ENCODE peak calls at places on chromosomes 4 and X, in four cellular contexts. One of them, this sample, is unnamed.

GRCh38 chrX:18172970-18173369 is 47.7 kb downstream of the BEND2 start:
- DNase-seq in left lobe of liver: no peak
- DNase-seq in foreskin fibroblast: no peak
- DNase-seq in coronary artery: no peak
- DNase-seq in this sample: no peak

GRCh38 chr4:138892483-138893386 is 122.8 kb upstream of the NOCT start:
- DNase-seq in left lobe of liver: no peak
- DNase-seq in coronary artery: no peak
- DNase-seq in foreskin fibroblast: peak; percentile 23
- DNase-seq in this sample: peak; percentile 64

GRCh38 chr4:88008133-88008621 is 742 bp downstream of the PKD2 start:
- DNase-seq in coronary artery: peak; percentile 79
- DNase-seq in foreskin fibroblast: peak; percentile 77
- DNase-seq in left lobe of liver: peak; percentile 49
- DNase-seq in this sample: peak; percentile 78

GRCh38 chr4:183821090-183821853 is 83.8 kb upstream of the STOX2 start:
- DNase-seq in coronary artery: no peak
- DNase-seq in foreskin fibroblast: no peak
- DNase-seq in left lobe of liver: no peak
- DNase-seq in this sample: no peak

GRCh38 chr4:184420881-184421416 is 53.4 kb downstream of the IRF2 start:
- DNase-seq in left lobe of liver: no peak
- DNase-seq in foreskin fibroblast: no peak
- DNase-seq in coronary artery: no peak
- DNase-seq in this sample: no peak

GRCh38 chr4:53499791-53500190 is 91.5 kb downstream of the LNX1 start:
- DNase-seq in coronary artery: no peak
- DNase-seq in left lobe of liver: no peak
- DNase-seq in foreskin fibroblast: no peak
- DNase-seq in this sample: no peak

GRCh38 chr4:112172180-112172579 is 26.9 kb downstream of the FAM241A start:
- DNase-seq in foreskin fibroblast: no peak
- DNase-seq in left lobe of liver: no peak
- DNase-seq in coronary artery: no peak
- DNase-seq in this sample: no peak

GRCh38 chrX:103552236-103552635 is 32.9 kb upstream of the RAB40A start:
- DNase-seq in foreskin fibroblast: no peak
- DNase-seq in left lobe of liver: no peak
- DNase-seq in coronary artery: no peak
- DNase-seq in this sample: peak; percentile 40

GRCh38 chrX:17719651-17720050 is 17.6 kb upstream of the SCML1 start:
- DNase-seq in left lobe of liver: no peak
- DNase-seq in coronary artery: no peak
- DNase-seq in foreskin fibroblast: no peak
- DNase-seq in this sample: no peak

GRCh38 chr4:17578482-17578891 is 1.5 kb downstream of the LAP3 start:
- DNase-seq in foreskin fibroblast: peak; percentile 18
- DNase-seq in left lobe of liver: no peak
- DNase-seq in coronary artery: no peak
- DNase-seq in this sample: peak; percentile 28

GRCh38 chr4:104641427-104641826 is 146.7 kb upstream of the CXXC4 start:
- DNase-seq in left lobe of liver: no peak
- DNase-seq in foreskin fibroblast: no peak
- DNase-seq in coronary artery: no peak
- DNase-seq in this sample: no peak

GRCh38 chrX:150872773-150873336 is 25.6 kb downstream of the CD99L2 start:
- DNase-seq in foreskin fibroblast: no peak
- DNase-seq in left lobe of liver: no peak
- DNase-seq in coronary artery: no peak
- DNase-seq in this sample: no peak

GRCh38 chrX:18415386-18415785 is 10.0 kb upstream of the CDKL5 start:
- DNase-seq in foreskin fibroblast: peak; percentile 38
- DNase-seq in coronary artery: no peak
- DNase-seq in left lobe of liver: no peak
- DNase-seq in this sample: no peak

GRCh38 chr4:110518889-110519490 is 43.0 kb downstream of the ENPEP start:
- DNase-seq in foreskin fibroblast: peak; percentile 62
- DNase-seq in left lobe of liver: no peak
- DNase-seq in coronary artery: no peak
- DNase-seq in this sample: peak; percentile 64

GRCh38 chr4:64538219-64538618 is 129.0 kb upstream of the TECRL start:
- DNase-seq in foreskin fibroblast: no peak
- DNase-seq in left lobe of liver: no peak
- DNase-seq in coronary artery: no peak
- DNase-seq in this sample: no peak

GRCh38 chrX:152530967-152531366 is 79.9 kb upstream of the GABRA3 start:
- DNase-seq in foreskin fibroblast: no peak
- DNase-seq in left lobe of liver: no peak
- DNase-seq in coronary artery: no peak
- DNase-seq in this sample: no peak

GRCh38 chrX:43971966-43972961 is 926 bp downstream of the NDP start:
- DNase-seq in foreskin fibroblast: peak; percentile 57
- DNase-seq in coronary artery: no peak
- DNase-seq in left lobe of liver: no peak
- DNase-seq in this sample: peak; percentile 5

GRCh38 chr4:169054879-169055278 is 44.8 kb upstream of the CBR4 start:
- DNase-seq in coronary artery: no peak
- DNase-seq in left lobe of liver: no peak
- DNase-seq in foreskin fibroblast: no peak
- DNase-seq in this sample: no peak

GRCh38 chr4:153393397-153393796 is 48.9 kb downstream of the MND1 start:
- DNase-seq in coronary artery: no peak
- DNase-seq in left lobe of liver: no peak
- DNase-seq in foreskin fibroblast: peak; percentile 82
- DNase-seq in this sample: peak; percentile 69

GRCh38 chr4:77152421-77152820 is 4.6 kb upstream of the CCNG2 start:
- DNase-seq in coronary artery: no peak
- DNase-seq in foreskin fibroblast: peak; percentile 73
- DNase-seq in left lobe of liver: no peak
- DNase-seq in this sample: peak; percentile 48

GRCh38 chrX:119272882-119273806 is 37.1 kb downstream of the PGRMC1 start:
- DNase-seq in foreskin fibroblast: peak; percentile 60
- DNase-seq in left lobe of liver: no peak
- DNase-seq in coronary artery: no peak
- DNase-seq in this sample: peak; percentile 4

GRCh38 chr4:168092176-168092712 is at the start of gene ANXA10:
- DNase-seq in left lobe of liver: no peak
- DNase-seq in foreskin fibroblast: no peak
- DNase-seq in coronary artery: no peak
- DNase-seq in this sample: no peak

GRCh38 chrX:108261541-108262218 is 170.1 kb downstream of the ATG4A start:
- DNase-seq in left lobe of liver: no peak
- DNase-seq in coronary artery: no peak
- DNase-seq in foreskin fibroblast: peak; percentile 80
- DNase-seq in this sample: peak; percentile 76

GRCh38 chr4:6248394-6248793 is 21.3 kb upstream of the WFS1 start:
- DNase-seq in coronary artery: no peak
- DNase-seq in foreskin fibroblast: no peak
- DNase-seq in left lobe of liver: no peak
- DNase-seq in this sample: no peak

GRCh38 chrX:13488706-13489105 is 80.7 kb upstream of the EGFL6 start:
- DNase-seq in foreskin fibroblast: no peak
- DNase-seq in left lobe of liver: no peak
- DNase-seq in coronary artery: no peak
- DNase-seq in this sample: no peak

GRCh38 chr4:155512069-155512468 is 135.3 kb upstream of the MAP9 start:
- DNase-seq in coronary artery: no peak
- DNase-seq in left lobe of liver: no peak
- DNase-seq in foreskin fibroblast: no peak
- DNase-seq in this sample: no peak

GRCh38 chrX:154749856-154750255 is 1.0 kb downstream of the GAB3 start:
- DNase-seq in left lobe of liver: no peak
- DNase-seq in coronary artery: no peak
- DNase-seq in foreskin fibroblast: no peak
- DNase-seq in this sample: no peak

This sample was measured in adipocyte.